ENCODE peak calls at places on chromosomes 4 and X, in nine cellular contexts. One of them, this sample, is unnamed.

GRCh38 chr4:165318982-165319381 is 8.5 kb upstream of the MSMO1 start:
- ATAC-seq in heart left ventricle: no peak
- ATAC-seq in A549: no peak
- ATAC-seq in naive thymus-derived CD4-positive, alpha-beta T cell: no peak
- ATAC-seq in naive thymus-derived CD8-positive, alpha-beta T cell: no peak
- ATAC-seq in activated T-cell treated with anti-CD3 and anti-CD28 coated beads, Interleukin-2, amount 50 U/mL, for 72 hours: no peak
- ATAC-seq in stimulated activated naive CD8-positive, alpha-beta T cell treated with anti-CD3 and anti-CD28 coated beads, Interleukin-15, Interleukin-2, amounts not matched to agents 100 U/mL and 50 U/mL, for 24 hours: no peak
- ATAC-seq in memory B cell: no peak
- ATAC-seq in CD4-positive, alpha-beta T cell: no peak
- ATAC-seq in this sample: no peak

GRCh38 chr4:91924625-91925024 is 379.1 kb upstream of the GRID2 start:
- ATAC-seq in heart left ventricle: no peak
- ATAC-seq in A549: no peak
- ATAC-seq in naive thymus-derived CD4-positive, alpha-beta T cell: no peak
- ATAC-seq in naive thymus-derived CD8-positive, alpha-beta T cell: no peak
- ATAC-seq in activated T-cell treated with anti-CD3 and anti-CD28 coated beads, Interleukin-2, amount 50 U/mL, for 72 hours: no peak
- ATAC-seq in stimulated activated naive CD8-positive, alpha-beta T cell treated with anti-CD3 and anti-CD28 coated beads, Interleukin-15, Interleukin-2, amounts not matched to agents 100 U/mL and 50 U/mL, for 24 hours: no peak
- ATAC-seq in memory B cell: no peak
- ATAC-seq in CD4-positive, alpha-beta T cell: no peak
- ATAC-seq in this sample: no peak

GRCh38 chr4:144556636-144557035 is 89.3 kb upstream of the HHIP start:
- ATAC-seq in heart left ventricle: no peak
- ATAC-seq in A549: no peak
- ATAC-seq in naive thymus-derived CD4-positive, alpha-beta T cell: no peak
- ATAC-seq in naive thymus-derived CD8-positive, alpha-beta T cell: no peak
- ATAC-seq in activated T-cell treated with anti-CD3 and anti-CD28 coated beads, Interleukin-2, amount 50 U/mL, for 72 hours: no peak
- ATAC-seq in stimulated activated naive CD8-positive, alpha-beta T cell treated with anti-CD3 and anti-CD28 coated beads, Interleukin-15, Interleukin-2, amounts not matched to agents 100 U/mL and 50 U/mL, for 24 hours: no peak
- ATAC-seq in memory B cell: no peak
- ATAC-seq in CD4-positive, alpha-beta T cell: no peak
- ATAC-seq in this sample: no peak

GRCh38 chr4:2497931-2498330 is 29.0 kb downstream of the RNF4 start:
- ATAC-seq in heart left ventricle: peak
- ATAC-seq in A549: no peak
- ATAC-seq in naive thymus-derived CD4-positive, alpha-beta T cell: peak
- ATAC-seq in naive thymus-derived CD8-positive, alpha-beta T cell: no peak
- ATAC-seq in activated T-cell treated with anti-CD3 and anti-CD28 coated beads, Interleukin-2, amount 50 U/mL, for 72 hours: no peak
- ATAC-seq in stimulated activated naive CD8-positive, alpha-beta T cell treated with anti-CD3 and anti-CD28 coated beads, Interleukin-15, Interleukin-2, amounts not matched to agents 100 U/mL and 50 U/mL, for 24 hours: no peak
- ATAC-seq in memory B cell: peak
- ATAC-seq in CD4-positive, alpha-beta T cell: no peak
- ATAC-seq in this sample: peak

GRCh38 chrX:8879750-8880149 is 78.6 kb upstream of the FAM9A start:
- ATAC-seq in heart left ventricle: no peak
- ATAC-seq in A549: no peak
- ATAC-seq in naive thymus-derived CD4-positive, alpha-beta T cell: no peak
- ATAC-seq in naive thymus-derived CD8-positive, alpha-beta T cell: no peak
- ATAC-seq in activated T-cell treated with anti-CD3 and anti-CD28 coated beads, Interleukin-2, amount 50 U/mL, for 72 hours: no peak
- ATAC-seq in stimulated activated naive CD8-positive, alpha-beta T cell treated with anti-CD3 and anti-CD28 coated beads, Interleukin-15, Interleukin-2, amounts not matched to agents 100 U/mL and 50 U/mL, for 24 hours: no peak
- ATAC-seq in memory B cell: no peak
- ATAC-seq in CD4-positive, alpha-beta T cell: no peak
- ATAC-seq in this sample: no peak

GRCh38 chr4:53651142-53651720 is 59.9 kb upstream of the LNX1 start:
- ATAC-seq in heart left ventricle: peak
- ATAC-seq in A549: no peak
- ATAC-seq in naive thymus-derived CD4-positive, alpha-beta T cell: no peak
- ATAC-seq in naive thymus-derived CD8-positive, alpha-beta T cell: no peak
- ATAC-seq in activated T-cell treated with anti-CD3 and anti-CD28 coated beads, Interleukin-2, amount 50 U/mL, for 72 hours: no peak
- ATAC-seq in stimulated activated naive CD8-positive, alpha-beta T cell treated with anti-CD3 and anti-CD28 coated beads, Interleukin-15, Interleukin-2, amounts not matched to agents 100 U/mL and 50 U/mL, for 24 hours: no peak
- ATAC-seq in memory B cell: no peak
- ATAC-seq in CD4-positive, alpha-beta T cell: no peak
- ATAC-seq in this sample: no peak

GRCh38 chr4:123265443-123265842 is 131.2 kb upstream of the SPRY1 start:
- ATAC-seq in heart left ventricle: no peak
- ATAC-seq in A549: no peak
- ATAC-seq in naive thymus-derived CD4-positive, alpha-beta T cell: no peak
- ATAC-seq in naive thymus-derived CD8-positive, alpha-beta T cell: no peak
- ATAC-seq in activated T-cell treated with anti-CD3 and anti-CD28 coated beads, Interleukin-2, amount 50 U/mL, for 72 hours: no peak
- ATAC-seq in stimulated activated naive CD8-positive, alpha-beta T cell treated with anti-CD3 and anti-CD28 coated beads, Interleukin-15, Interleukin-2, amounts not matched to agents 100 U/mL and 50 U/mL, for 24 hours: no peak
- ATAC-seq in memory B cell: no peak
- ATAC-seq in CD4-positive, alpha-beta T cell: no peak
- ATAC-seq in this sample: no peak

GRCh38 chr4:27251788-27252187 is 391.1 kb downstream of the STIM2 start:
- ATAC-seq in heart left ventricle: no peak
- ATAC-seq in A549: no peak
- ATAC-seq in naive thymus-derived CD4-positive, alpha-beta T cell: no peak
- ATAC-seq in naive thymus-derived CD8-positive, alpha-beta T cell: no peak
- ATAC-seq in activated T-cell treated with anti-CD3 and anti-CD28 coated beads, Interleukin-2, amount 50 U/mL, for 72 hours: no peak
- ATAC-seq in stimulated activated naive CD8-positive, alpha-beta T cell treated with anti-CD3 and anti-CD28 coated beads, Interleukin-15, Interleukin-2, amounts not matched to agents 100 U/mL and 50 U/mL, for 24 hours: no peak
- ATAC-seq in memory B cell: no peak
- ATAC-seq in CD4-positive, alpha-beta T cell: no peak
- ATAC-seq in this sample: no peak

GRCh38 chr4:173418636-173419035 is 19.7 kb upstream of the SCRG1 start:
- ATAC-seq in heart left ventricle: no peak
- ATAC-seq in A549: no peak
- ATAC-seq in naive thymus-derived CD4-positive, alpha-beta T cell: peak
- ATAC-seq in naive thymus-derived CD8-positive, alpha-beta T cell: no peak
- ATAC-seq in activated T-cell treated with anti-CD3 and anti-CD28 coated beads, Interleukin-2, amount 50 U/mL, for 72 hours: no peak
- ATAC-seq in stimulated activated naive CD8-positive, alpha-beta T cell treated with anti-CD3 and anti-CD28 coated beads, Interleukin-15, Interleukin-2, amounts not matched to agents 100 U/mL and 50 U/mL, for 24 hours: no peak
- ATAC-seq in memory B cell: peak
- ATAC-seq in CD4-positive, alpha-beta T cell: no peak
- ATAC-seq in this sample: no peak

GRCh38 chr4:55947912-55948725 is 626 bp upstream of the CEP135 start:
- ATAC-seq in heart left ventricle: no peak
- ATAC-seq in A549: peak
- ATAC-seq in naive thymus-derived CD4-positive, alpha-beta T cell: peak
- ATAC-seq in naive thymus-derived CD8-positive, alpha-beta T cell: peak
- ATAC-seq in activated T-cell treated with anti-CD3 and anti-CD28 coated beads, Interleukin-2, amount 50 U/mL, for 72 hours: peak
- ATAC-seq in stimulated activated naive CD8-positive, alpha-beta T cell treated with anti-CD3 and anti-CD28 coated beads, Interleukin-15, Interleukin-2, amounts not matched to agents 100 U/mL and 50 U/mL, for 24 hours: peak
- ATAC-seq in memory B cell: peak
- ATAC-seq in CD4-positive, alpha-beta T cell: peak
- ATAC-seq in this sample: peak

GRCh38 chr4:85756938-85757337 is 282.0 kb downstream of the ARHGAP24 start:
- ATAC-seq in heart left ventricle: peak
- ATAC-seq in A549: peak
- ATAC-seq in naive thymus-derived CD4-positive, alpha-beta T cell: no peak
- ATAC-seq in naive thymus-derived CD8-positive, alpha-beta T cell: no peak
- ATAC-seq in activated T-cell treated with anti-CD3 and anti-CD28 coated beads, Interleukin-2, amount 50 U/mL, for 72 hours: no peak
- ATAC-seq in stimulated activated naive CD8-positive, alpha-beta T cell treated with anti-CD3 and anti-CD28 coated beads, Interleukin-15, Interleukin-2, amounts not matched to agents 100 U/mL and 50 U/mL, for 24 hours: no peak
- ATAC-seq in memory B cell: no peak
- ATAC-seq in CD4-positive, alpha-beta T cell: no peak
- ATAC-seq in this sample: no peak

GRCh38 chr4:154660052-154660451 is 47.6 kb upstream of the FGG start:
- ATAC-seq in heart left ventricle: no peak
- ATAC-seq in A549: no peak
- ATAC-seq in naive thymus-derived CD4-positive, alpha-beta T cell: no peak
- ATAC-seq in naive thymus-derived CD8-positive, alpha-beta T cell: no peak
- ATAC-seq in activated T-cell treated with anti-CD3 and anti-CD28 coated beads, Interleukin-2, amount 50 U/mL, for 72 hours: no peak
- ATAC-seq in stimulated activated naive CD8-positive, alpha-beta T cell treated with anti-CD3 and anti-CD28 coated beads, Interleukin-15, Interleukin-2, amounts not matched to agents 100 U/mL and 50 U/mL, for 24 hours: no peak
- ATAC-seq in memory B cell: no peak
- ATAC-seq in CD4-positive, alpha-beta T cell: no peak
- ATAC-seq in this sample: no peak

GRCh38 chr4:26022346-26022891 is 108.4 kb downstream of the SMIM20 start:
- ATAC-seq in heart left ventricle: peak
- ATAC-seq in A549: peak
- ATAC-seq in naive thymus-derived CD4-positive, alpha-beta T cell: no peak
- ATAC-seq in naive thymus-derived CD8-positive, alpha-beta T cell: no peak
- ATAC-seq in activated T-cell treated with anti-CD3 and anti-CD28 coated beads, Interleukin-2, amount 50 U/mL, for 72 hours: no peak
- ATAC-seq in stimulated activated naive CD8-positive, alpha-beta T cell treated with anti-CD3 and anti-CD28 coated beads, Interleukin-15, Interleukin-2, amounts not matched to agents 100 U/mL and 50 U/mL, for 24 hours: no peak
- ATAC-seq in memory B cell: no peak
- ATAC-seq in CD4-positive, alpha-beta T cell: no peak
- ATAC-seq in this sample: no peak

GRCh38 chr4:182126567-182126966 is 116.6 kb upstream of the TENM3 start:
- ATAC-seq in heart left ventricle: no peak
- ATAC-seq in A549: no peak
- ATAC-seq in naive thymus-derived CD4-positive, alpha-beta T cell: no peak
- ATAC-seq in naive thymus-derived CD8-positive, alpha-beta T cell: no peak
- ATAC-seq in activated T-cell treated with anti-CD3 and anti-CD28 coated beads, Interleukin-2, amount 50 U/mL, for 72 hours: no peak
- ATAC-seq in stimulated activated naive CD8-positive, alpha-beta T cell treated with anti-CD3 and anti-CD28 coated beads, Interleukin-15, Interleukin-2, amounts not matched to agents 100 U/mL and 50 U/mL, for 24 hours: no peak
- ATAC-seq in memory B cell: no peak
- ATAC-seq in CD4-positive, alpha-beta T cell: no peak
- ATAC-seq in this sample: no peak

GRCh38 chr4:87651941-87652340 is 1.9 kb downstream of the DMP1 start:
- ATAC-seq in heart left ventricle: no peak
- ATAC-seq in A549: no peak
- ATAC-seq in naive thymus-derived CD4-positive, alpha-beta T cell: no peak
- ATAC-seq in naive thymus-derived CD8-positive, alpha-beta T cell: no peak
- ATAC-seq in activated T-cell treated with anti-CD3 and anti-CD28 coated beads, Interleukin-2, amount 50 U/mL, for 72 hours: no peak
- ATAC-seq in stimulated activated naive CD8-positive, alpha-beta T cell treated with anti-CD3 and anti-CD28 coated beads, Interleukin-15, Interleukin-2, amounts not matched to agents 100 U/mL and 50 U/mL, for 24 hours: no peak
- ATAC-seq in memory B cell: no peak
- ATAC-seq in CD4-positive, alpha-beta T cell: no peak
- ATAC-seq in this sample: no peak

GRCh38 chr4:118989098-118990080 is 100.7 kb downstream of the SYNPO2 start:
- ATAC-seq in heart left ventricle: peak
- ATAC-seq in A549: peak
- ATAC-seq in naive thymus-derived CD4-positive, alpha-beta T cell: no peak
- ATAC-seq in naive thymus-derived CD8-positive, alpha-beta T cell: no peak
- ATAC-seq in activated T-cell treated with anti-CD3 and anti-CD28 coated beads, Interleukin-2, amount 50 U/mL, for 72 hours: peak
- ATAC-seq in stimulated activated naive CD8-positive, alpha-beta T cell treated with anti-CD3 and anti-CD28 coated beads, Interleukin-15, Interleukin-2, amounts not matched to agents 100 U/mL and 50 U/mL, for 24 hours: no peak
- ATAC-seq in memory B cell: no peak
- ATAC-seq in CD4-positive, alpha-beta T cell: no peak
- ATAC-seq in this sample: no peak

GRCh38 chrX:11792461-11793421 is 34.7 kb downstream of the MSL3 start:
- ATAC-seq in heart left ventricle: no peak
- ATAC-seq in A549: no peak
- ATAC-seq in naive thymus-derived CD4-positive, alpha-beta T cell: peak
- ATAC-seq in naive thymus-derived CD8-positive, alpha-beta T cell: peak
- ATAC-seq in activated T-cell treated with anti-CD3 and anti-CD28 coated beads, Interleukin-2, amount 50 U/mL, for 72 hours: peak
- ATAC-seq in stimulated activated naive CD8-positive, alpha-beta T cell treated with anti-CD3 and anti-CD28 coated beads, Interleukin-15, Interleukin-2, amounts not matched to agents 100 U/mL and 50 U/mL, for 24 hours: peak
- ATAC-seq in memory B cell: peak
- ATAC-seq in CD4-positive, alpha-beta T cell: peak
- ATAC-seq in this sample: peak

GRCh38 chr4:70994069-70994366 is 569 bp downstream of the DCK start:
- ATAC-seq in heart left ventricle: no peak
- ATAC-seq in A549: no peak
- ATAC-seq in naive thymus-derived CD4-positive, alpha-beta T cell: no peak
- ATAC-seq in naive thymus-derived CD8-positive, alpha-beta T cell: no peak
- ATAC-seq in activated T-cell treated with anti-CD3 and anti-CD28 coated beads, Interleukin-2, amount 50 U/mL, for 72 hours: no peak
- ATAC-seq in stimulated activated naive CD8-positive, alpha-beta T cell treated with anti-CD3 and anti-CD28 coated beads, Interleukin-15, Interleukin-2, amounts not matched to agents 100 U/mL and 50 U/mL, for 24 hours: no peak
- ATAC-seq in memory B cell: no peak
- ATAC-seq in CD4-positive, alpha-beta T cell: no peak
- ATAC-seq in this sample: no peak

GRCh38 chr4:73853246-73853704 is at the start of gene PF4V1:
- ATAC-seq in heart left ventricle: peak
- ATAC-seq in A549: no peak
- ATAC-seq in naive thymus-derived CD4-positive, alpha-beta T cell: no peak
- ATAC-seq in naive thymus-derived CD8-positive, alpha-beta T cell: no peak
- ATAC-seq in activated T-cell treated with anti-CD3 and anti-CD28 coated beads, Interleukin-2, amount 50 U/mL, for 72 hours: no peak
- ATAC-seq in stimulated activated naive CD8-positive, alpha-beta T cell treated with anti-CD3 and anti-CD28 coated beads, Interleukin-15, Interleukin-2, amounts not matched to agents 100 U/mL and 50 U/mL, for 24 hours: no peak
- ATAC-seq in memory B cell: no peak
- ATAC-seq in CD4-positive, alpha-beta T cell: no peak
- ATAC-seq in this sample: no peak

GRCh38 chr4:176377705-176378302 is 58.0 kb downstream of the SPCS3 start:
- ATAC-seq in heart left ventricle: no peak
- ATAC-seq in A549: peak
- ATAC-seq in naive thymus-derived CD4-positive, alpha-beta T cell: no peak
- ATAC-seq in naive thymus-derived CD8-positive, alpha-beta T cell: no peak
- ATAC-seq in activated T-cell treated with anti-CD3 and anti-CD28 coated beads, Interleukin-2, amount 50 U/mL, for 72 hours: peak
- ATAC-seq in stimulated activated naive CD8-positive, alpha-beta T cell treated with anti-CD3 and anti-CD28 coated beads, Interleukin-15, Interleukin-2, amounts not matched to agents 100 U/mL and 50 U/mL, for 24 hours: no peak
- ATAC-seq in memory B cell: peak
- ATAC-seq in CD4-positive, alpha-beta T cell: no peak
- ATAC-seq in this sample: no peak

GRCh38 chr4:82423245-82424054 is 6.8 kb downstream of the HNRNPDL start:
- ATAC-seq in heart left ventricle: no peak
- ATAC-seq in A549: peak
- ATAC-seq in naive thymus-derived CD4-positive, alpha-beta T cell: no peak
- ATAC-seq in naive thymus-derived CD8-positive, alpha-beta T cell: no peak
- ATAC-seq in activated T-cell treated with anti-CD3 and anti-CD28 coated beads, Interleukin-2, amount 50 U/mL, for 72 hours: peak
- ATAC-seq in stimulated activated naive CD8-positive, alpha-beta T cell treated with anti-CD3 and anti-CD28 coated beads, Interleukin-15, Interleukin-2, amounts not matched to agents 100 U/mL and 50 U/mL, for 24 hours: peak
- ATAC-seq in memory B cell: no peak
- ATAC-seq in CD4-positive, alpha-beta T cell: no peak
- ATAC-seq in this sample: peak

GRCh38 chr4:174919886-174920423 is 1.8 kb downstream of the ADAM29 start:
- ATAC-seq in heart left ventricle: no peak
- ATAC-seq in A549: no peak
- ATAC-seq in naive thymus-derived CD4-positive, alpha-beta T cell: no peak
- ATAC-seq in naive thymus-derived CD8-positive, alpha-beta T cell: no peak
- ATAC-seq in activated T-cell treated with anti-CD3 and anti-CD28 coated beads, Interleukin-2, amount 50 U/mL, for 72 hours: no peak
- ATAC-seq in stimulated activated naive CD8-positive, alpha-beta T cell treated with anti-CD3 and anti-CD28 coated beads, Interleukin-15, Interleukin-2, amounts not matched to agents 100 U/mL and 50 U/mL, for 24 hours: no peak
- ATAC-seq in memory B cell: peak
- ATAC-seq in CD4-positive, alpha-beta T cell: no peak
- ATAC-seq in this sample: no peak

This sample was measured in activated CD4-positive, CD25-positive, alpha-beta regulatory T cell treated with anti-CD3 and anti-CD28 coated beads, Interleukin-2, amount 50 U/mL, for 24 hours.